ENCODE peak calls at places on chromosomes 16 and 17, in six cellular contexts. One of them, this sample, is unnamed.

GRCh38 chr16:4588961-4589360 is 25.7 kb downstream of the UBALD1 start:
- DNase-seq in sigmoid colon: no peak
- DNase-seq in upper lobe of left lung: no peak
- DNase-seq in transverse colon: no peak
- DNase-seq in SK-N-SH: no peak
- DNase-seq in HepG2: no peak
- DNase-seq in this sample: no peak

GRCh38 chr17:57938061-57938502 is 17.1 kb downstream of the CUEDC1 start:
- DNase-seq in HepG2: peak; percentile 86
- DNase-seq in transverse colon: no peak
- DNase-seq in upper lobe of left lung: no peak
- DNase-seq in sigmoid colon: no peak
- DNase-seq in SK-N-SH: no peak
- DNase-seq in this sample: no peak

GRCh38 chr17:79803997-79804855 is 7.3 kb upstream of the CBX8 start:
- DNase-seq in sigmoid colon: no peak
- DNase-seq in SK-N-SH: peak; percentile 45
- DNase-seq in HepG2: no peak
- DNase-seq in upper lobe of left lung: no peak
- DNase-seq in transverse colon: no peak
- DNase-seq in this sample: no peak

GRCh38 chr16:12176051-12176450 is 199.5 kb downstream of the SNX29 start:
- DNase-seq in sigmoid colon: no peak
- DNase-seq in SK-N-SH: no peak
- DNase-seq in upper lobe of left lung: no peak
- DNase-seq in transverse colon: no peak
- DNase-seq in HepG2: no peak
- DNase-seq in this sample: no peak

GRCh38 chr17:50868594-50868993 is 2.4 kb upstream of the TOB1 start:
- DNase-seq in sigmoid colon: no peak
- DNase-seq in SK-N-SH: no peak
- DNase-seq in transverse colon: no peak
- DNase-seq in upper lobe of left lung: no peak
- DNase-seq in HepG2: no peak
- DNase-seq in this sample: no peak

GRCh38 chr17:59417452-59417851 is 86.0 kb downstream of the YPEL2 start:
- DNase-seq in SK-N-SH: no peak
- DNase-seq in HepG2: no peak
- DNase-seq in sigmoid colon: no peak
- DNase-seq in upper lobe of left lung: no peak
- DNase-seq in transverse colon: no peak
- DNase-seq in this sample: no peak

GRCh38 chr16:19549688-19550087 is 5.8 kb upstream of the VPS35L start:
- DNase-seq in upper lobe of left lung: no peak
- DNase-seq in sigmoid colon: no peak
- DNase-seq in transverse colon: no peak
- DNase-seq in SK-N-SH: no peak
- DNase-seq in HepG2: no peak
- DNase-seq in this sample: no peak

GRCh38 chr17:1186214-1186820 is 6.5 kb upstream of the ABR start:
- DNase-seq in HepG2: no peak
- DNase-seq in sigmoid colon: no peak
- DNase-seq in transverse colon: no peak
- DNase-seq in upper lobe of left lung: no peak
- DNase-seq in SK-N-SH: no peak
- DNase-seq in this sample: no peak

GRCh38 chr17:79147791-79148506 is 73.3 kb downstream of the ENGASE start:
- DNase-seq in upper lobe of left lung: no peak
- DNase-seq in sigmoid colon: no peak
- DNase-seq in transverse colon: no peak
- DNase-seq in HepG2: no peak
- DNase-seq in SK-N-SH: no peak
- DNase-seq in this sample: no peak

GRCh38 chr16:25106567-25107465 is 4.7 kb upstream of the LCMT1 start:
- DNase-seq in transverse colon: peak; percentile 96
- DNase-seq in SK-N-SH: peak; percentile 96
- DNase-seq in upper lobe of left lung: peak; percentile 98
- DNase-seq in HepG2: peak; percentile 90
- DNase-seq in sigmoid colon: peak; percentile 98
- DNase-seq in this sample: peak; percentile 97

GRCh38 chr16:6218855-6219254 is 1113.8 kb upstream of the RBFOX1 start:
- DNase-seq in SK-N-SH: no peak
- DNase-seq in HepG2: no peak
- DNase-seq in transverse colon: peak; percentile 22
- DNase-seq in upper lobe of left lung: no peak
- DNase-seq in sigmoid colon: no peak
- DNase-seq in this sample: no peak

GRCh38 chr17:19513897-19514488 is 19.7 kb upstream of the SLC47A1 start:
- DNase-seq in SK-N-SH: peak; percentile 74
- DNase-seq in upper lobe of left lung: peak; percentile 59
- DNase-seq in sigmoid colon: peak; percentile 84
- DNase-seq in HepG2: peak; percentile 68
- DNase-seq in transverse colon: peak; percentile 75
- DNase-seq in this sample: peak; percentile 74

GRCh38 chr16:90031931-90032663 is 12.8 kb upstream of the DBNDD1 start:
- DNase-seq in upper lobe of left lung: no peak
- DNase-seq in transverse colon: no peak
- DNase-seq in SK-N-SH: peak; percentile 78
- DNase-seq in sigmoid colon: no peak
- DNase-seq in HepG2: no peak
- DNase-seq in this sample: no peak

GRCh38 chr17:66810951-66811682 is 23.8 kb upstream of the CACNG5 start:
- DNase-seq in sigmoid colon: peak; percentile 43
- DNase-seq in upper lobe of left lung: no peak
- DNase-seq in transverse colon: no peak
- DNase-seq in SK-N-SH: no peak
- DNase-seq in HepG2: no peak
- DNase-seq in this sample: no peak

GRCh38 chr16:57999366-57999970 is 1.0 kb downstream of the ZNF319 start:
- DNase-seq in transverse colon: no peak
- DNase-seq in HepG2: peak; percentile 29
- DNase-seq in sigmoid colon: no peak
- DNase-seq in SK-N-SH: peak; percentile 52
- DNase-seq in upper lobe of left lung: no peak
- DNase-seq in this sample: no peak

GRCh38 chr16:66741131-66741900 is 10.1 kb downstream of the DYNC1LI2 start:
- DNase-seq in sigmoid colon: peak; percentile 96
- DNase-seq in upper lobe of left lung: peak; percentile 91
- DNase-seq in transverse colon: peak; percentile 89
- DNase-seq in HepG2: peak; percentile 20
- DNase-seq in SK-N-SH: peak; percentile 79
- DNase-seq in this sample: peak; percentile 91

GRCh38 chr17:1629647-1630310 is 1.1 kb upstream of the SLC43A2 start:
- DNase-seq in sigmoid colon: peak; percentile 80
- DNase-seq in HepG2: no peak
- DNase-seq in upper lobe of left lung: peak; percentile 89
- DNase-seq in transverse colon: peak; percentile 87
- DNase-seq in SK-N-SH: peak; percentile 65
- DNase-seq in this sample: peak; percentile 84

GRCh38 chr17:49104511-49105074 is 28.0 kb upstream of the B4GALNT2 start:
- DNase-seq in HepG2: no peak
- DNase-seq in upper lobe of left lung: no peak
- DNase-seq in transverse colon: no peak
- DNase-seq in sigmoid colon: no peak
- DNase-seq in SK-N-SH: no peak
- DNase-seq in this sample: no peak

GRCh38 chr17:46013502-46014165 is 14.6 kb downstream of the STH start:
- DNase-seq in transverse colon: no peak
- DNase-seq in SK-N-SH: peak; percentile 65
- DNase-seq in upper lobe of left lung: no peak
- DNase-seq in sigmoid colon: no peak
- DNase-seq in HepG2: peak; percentile 82
- DNase-seq in this sample: no peak

GRCh38 chr17:62134397-62134796 is 69.3 kb upstream of the MED13 start:
- DNase-seq in SK-N-SH: no peak
- DNase-seq in sigmoid colon: no peak
- DNase-seq in upper lobe of left lung: no peak
- DNase-seq in transverse colon: no peak
- DNase-seq in HepG2: no peak
- DNase-seq in this sample: no peak

GRCh38 chr17:42598905-42599304 is 10.3 kb downstream of the RETREG3 start:
- DNase-seq in HepG2: no peak
- DNase-seq in transverse colon: no peak
- DNase-seq in upper lobe of left lung: peak; percentile 59
- DNase-seq in sigmoid colon: peak; percentile 62
- DNase-seq in SK-N-SH: no peak
- DNase-seq in this sample: peak; percentile 33

GRCh38 chr17:81018044-81018802 is 16.7 kb upstream of the BAIAP2 start:
- DNase-seq in sigmoid colon: peak; percentile 74
- DNase-seq in HepG2: no peak
- DNase-seq in transverse colon: peak; percentile 43
- DNase-seq in SK-N-SH: no peak
- DNase-seq in upper lobe of left lung: peak; percentile 56
- DNase-seq in this sample: no peak

GRCh38 chr16:55179858-55180585 is 144.0 kb upstream of the IRX6 start:
- DNase-seq in sigmoid colon: no peak
- DNase-seq in transverse colon: no peak
- DNase-seq in HepG2: no peak
- DNase-seq in SK-N-SH: no peak
- DNase-seq in upper lobe of left lung: peak; percentile 82
- DNase-seq in this sample: no peak

GRCh38 chr16:12580809-12581208 is 222.9 kb downstream of the CPPED1 start:
- DNase-seq in SK-N-SH: no peak
- DNase-seq in sigmoid colon: peak; percentile 49
- DNase-seq in HepG2: no peak
- DNase-seq in upper lobe of left lung: no peak
- DNase-seq in transverse colon: no peak
- DNase-seq in this sample: no peak

DNA sequence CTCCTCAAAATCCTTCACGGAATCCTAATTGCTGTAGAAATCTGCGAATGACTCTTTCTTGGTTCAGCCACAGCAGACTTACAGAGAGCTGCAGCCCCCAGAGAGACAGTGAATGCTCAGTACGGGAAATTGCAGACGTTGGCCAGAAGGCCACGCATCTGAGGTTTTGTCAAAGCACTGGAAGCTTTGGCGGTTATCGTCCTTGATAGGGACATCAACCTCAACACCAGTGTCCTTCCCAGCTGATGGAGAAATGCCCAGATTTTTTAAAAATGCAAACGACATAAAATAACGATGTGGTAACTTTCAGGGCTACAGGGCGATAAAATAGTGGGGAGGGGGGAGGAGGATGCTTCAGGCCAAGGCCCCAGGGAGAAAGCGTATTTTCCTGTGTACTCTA is 166.6 kb upstream of the CIBAR2 start:
- DNase-seq in HepG2: no peak
- DNase-seq in transverse colon: no peak
- DNase-seq in upper lobe of left lung: no peak
- DNase-seq in sigmoid colon: no peak
- DNase-seq in SK-N-SH: no peak
- DNase-seq in this sample: no peak
- H3K4me3 ChIP-seq in HepG2: no peak overlapping the region
- H3K4me3 ChIP-seq in transverse colon: no peak overlapping the region
- H3K4me3 ChIP-seq in upper lobe of left lung: no peak overlapping the region
- H3K4me3 ChIP-seq in sigmoid colon: no peak overlapping the region
- H3K4me3 ChIP-seq in SK-N-SH: no peak overlapping the region
- H3K4me3 ChIP-seq in this sample: no peak overlapping the region

DNA sequence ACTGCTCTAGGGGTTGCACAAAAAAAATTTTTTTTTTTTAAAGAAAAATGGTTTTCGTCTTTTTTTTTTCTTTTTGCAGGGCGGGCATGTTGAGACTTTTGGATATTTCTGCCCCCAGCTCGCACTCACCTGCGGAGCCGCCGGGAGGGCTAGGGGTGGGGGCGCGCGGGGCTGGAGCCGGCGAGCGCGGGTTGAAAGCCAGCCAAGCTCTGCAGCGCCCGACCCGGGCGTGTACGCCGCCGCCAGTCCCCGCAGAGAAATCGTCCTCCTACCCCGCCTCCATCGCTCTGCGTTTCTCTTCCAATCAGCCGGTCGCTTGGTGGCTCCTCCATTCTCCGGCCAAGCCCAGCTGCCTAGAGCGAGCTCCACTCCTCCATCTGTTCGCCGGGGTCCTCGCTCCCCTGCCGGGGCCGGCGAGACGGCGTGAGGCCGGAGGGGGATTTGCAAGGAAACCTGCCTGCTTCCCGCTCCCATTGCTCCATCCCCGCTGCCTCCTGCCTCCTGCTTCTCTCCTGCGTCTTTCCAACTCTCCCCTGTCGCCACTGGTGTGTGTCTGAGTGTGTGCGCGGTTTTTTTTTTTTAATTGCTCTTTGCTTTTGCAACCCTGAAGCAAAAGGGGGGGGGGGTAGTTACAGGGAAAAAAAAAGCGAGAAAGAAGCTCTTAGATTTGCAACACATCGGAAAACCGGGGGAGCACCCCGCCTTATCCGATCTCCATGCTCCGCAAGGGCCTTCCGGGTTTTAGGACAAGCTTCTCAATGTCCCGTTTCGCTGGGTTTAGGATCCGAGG is 1.8 kb upstream of the UBTF start:
- DNase-seq in sigmoid colon: peak; percentile 90
- DNase-seq in transverse colon: peak; percentile 79
- DNase-seq in SK-N-SH: peak; percentile 84
- DNase-seq in upper lobe of left lung: peak; percentile 69
- DNase-seq in HepG2: peak; percentile 78
- DNase-seq in this sample: peak; percentile 82
- TF ChIP-seq POLR2AphosphoS5 in sigmoid colon: peak; percentile 61
- TF ChIP-seq POLR2AphosphoS5 in transverse colon: peak; percentile 43
- TF ChIP-seq POLR2AphosphoS5 in SK-N-SH: peak; percentile 9
- TF ChIP-seq POLR2AphosphoS5 in upper lobe of left lung: no peak
- TF ChIP-seq POLR2AphosphoS5 in HepG2: peak; percentile 35
- TF ChIP-seq POLR2AphosphoS5 in this sample: peak; percentile 36

DNA sequence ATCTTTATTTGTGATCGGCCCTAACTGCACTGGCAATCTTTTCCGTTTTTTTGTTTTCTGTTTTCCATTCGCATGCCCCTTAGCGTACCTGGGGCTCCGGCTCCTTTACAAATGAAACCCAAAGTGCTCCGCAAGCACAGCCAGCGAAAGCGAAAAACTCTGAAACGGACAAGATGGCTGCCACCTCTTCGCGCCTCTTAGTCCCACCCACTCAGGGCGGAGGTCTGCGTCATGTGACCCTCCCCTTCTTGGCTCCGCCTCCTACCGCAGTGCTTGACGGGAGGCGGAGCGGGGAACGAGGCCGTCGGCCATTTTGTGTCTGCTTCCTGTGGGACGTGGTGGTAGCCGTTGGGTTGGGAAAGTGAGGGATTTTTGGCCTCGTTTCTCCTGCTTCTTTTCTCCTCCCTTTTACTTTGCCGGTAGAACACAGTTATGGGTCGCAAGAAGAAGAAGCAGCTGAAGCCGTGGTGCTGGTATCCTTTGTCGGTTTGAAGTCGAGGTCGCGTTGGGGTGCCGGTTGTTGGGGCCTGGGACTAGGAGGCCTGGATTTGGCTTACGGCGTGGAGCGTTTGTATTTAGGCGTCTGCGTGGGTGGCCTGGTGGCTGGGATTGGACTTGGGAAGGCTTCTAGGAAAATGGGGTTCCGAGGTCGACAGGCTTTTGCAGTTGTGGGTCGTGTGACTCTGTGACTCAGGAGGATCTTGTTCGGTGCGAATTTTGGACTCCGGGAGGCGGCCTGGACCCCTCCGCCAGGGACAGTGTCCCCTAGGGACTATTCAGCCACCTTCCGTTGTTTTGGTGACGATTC is at the start of gene ZNF207:
- DNase-seq in sigmoid colon: peak; percentile 98
- DNase-seq in SK-N-SH: peak; percentile 93
- DNase-seq in upper lobe of left lung: peak; percentile 96
- DNase-seq in HepG2: peak; percentile 90
- DNase-seq in transverse colon: peak; percentile 96
- DNase-seq in this sample: peak; percentile 97
- TF ChIP-seq EP300 in sigmoid colon: no peak
- TF ChIP-seq EP300 in SK-N-SH: no peak
- TF ChIP-seq EP300 in upper lobe of left lung: no peak
- TF ChIP-seq EP300 in HepG2: no peak
- TF ChIP-seq EP300 in transverse colon: no peak
- TF ChIP-seq EP300 in this sample: no peak

GRCh38 chr17:4557626-4558310 is 2.6 kb upstream of the MYBBP1A start:
- DNase-seq in upper lobe of left lung: no peak
- DNase-seq in SK-N-SH: no peak
- DNase-seq in transverse colon: no peak
- DNase-seq in HepG2: no peak
- DNase-seq in sigmoid colon: peak; percentile 62
- DNase-seq in this sample: no peak
- H3K4me3 ChIP-seq in upper lobe of left lung: no peak overlapping the region
- H3K4me3 ChIP-seq in SK-N-SH: no peak overlapping the region
- H3K4me3 ChIP-seq in transverse colon: no peak overlapping the region
- H3K4me3 ChIP-seq in HepG2: no peak overlapping the region
- H3K4me3 ChIP-seq in sigmoid colon: no peak overlapping the region
- H3K4me3 ChIP-seq in this sample: no peak overlapping the region